ENCODE peak calls at places on chromosomes 13 and 19, in nine cellular contexts. One of them, this sample, is unnamed.

GRCh38 chr19:47637550-47637949 is 28.6 kb downstream of the BICRA start:
- DNase-seq in B cell: no peak
- DNase-seq in dorsolateral prefrontal cortex: no peak
- DNase-seq in left ventricle myocardium inferior: no peak
- DNase-seq in mucosa of descending colon: no peak
- DNase-seq in tibial artery: no peak
- DNase-seq in CD8-positive, alpha-beta T cell: no peak
- DNase-seq in transverse colon: no peak
- DNase-seq in ovary: no peak
- DNase-seq in this sample: no peak

GRCh38 chr19:6015841-6016545 is 38.1 kb upstream of the RANBP3 start:
- DNase-seq in B cell: no peak
- DNase-seq in dorsolateral prefrontal cortex: no peak
- DNase-seq in left ventricle myocardium inferior: no peak
- DNase-seq in mucosa of descending colon: peak; percentile 13
- DNase-seq in tibial artery: no peak
- DNase-seq in CD8-positive, alpha-beta T cell: no peak
- DNase-seq in transverse colon: no peak
- DNase-seq in ovary: no peak
- DNase-seq in this sample: no peak

GRCh38 chr19:40467007-40467565 is 285 bp downstream of the SPTBN4 start:
- DNase-seq in B cell: no peak
- DNase-seq in dorsolateral prefrontal cortex: no peak
- DNase-seq in left ventricle myocardium inferior: no peak
- DNase-seq in mucosa of descending colon: peak; percentile 64
- DNase-seq in tibial artery: peak; percentile 73
- DNase-seq in CD8-positive, alpha-beta T cell: no peak
- DNase-seq in transverse colon: no peak
- DNase-seq in ovary: peak; percentile 35
- DNase-seq in this sample: no peak

GRCh38 chr13:29925457-29925856 is 75.0 kb upstream of the UBL3 start:
- DNase-seq in B cell: no peak
- DNase-seq in dorsolateral prefrontal cortex: no peak
- DNase-seq in left ventricle myocardium inferior: peak; percentile 55
- DNase-seq in mucosa of descending colon: no peak
- DNase-seq in tibial artery: peak; percentile 95
- DNase-seq in CD8-positive, alpha-beta T cell: no peak
- DNase-seq in transverse colon: peak; percentile 70
- DNase-seq in ovary: peak; percentile 16
- DNase-seq in this sample: no peak

GRCh38 chr19:28305513-28305912 is 907.4 kb downstream of the UQCRFS1 start:
- DNase-seq in B cell: no peak
- DNase-seq in dorsolateral prefrontal cortex: no peak
- DNase-seq in left ventricle myocardium inferior: no peak
- DNase-seq in mucosa of descending colon: no peak
- DNase-seq in tibial artery: no peak
- DNase-seq in CD8-positive, alpha-beta T cell: no peak
- DNase-seq in transverse colon: no peak
- DNase-seq in ovary: no peak
- DNase-seq in this sample: no peak

GRCh38 chr13:98291658-98292057 is 114.6 kb upstream of the RNF113B start:
- DNase-seq in B cell: no peak
- DNase-seq in dorsolateral prefrontal cortex: no peak
- DNase-seq in left ventricle myocardium inferior: no peak
- DNase-seq in mucosa of descending colon: no peak
- DNase-seq in tibial artery: no peak
- DNase-seq in CD8-positive, alpha-beta T cell: no peak
- DNase-seq in transverse colon: no peak
- DNase-seq in ovary: no peak
- DNase-seq in this sample: no peak

GRCh38 chr19:8085606-8086464 is 33.3 kb downstream of the CCL25 start:
- DNase-seq in B cell: no peak
- DNase-seq in dorsolateral prefrontal cortex: no peak
- DNase-seq in left ventricle myocardium inferior: no peak
- DNase-seq in mucosa of descending colon: no peak
- DNase-seq in tibial artery: no peak
- DNase-seq in CD8-positive, alpha-beta T cell: no peak
- DNase-seq in transverse colon: peak; percentile 17
- DNase-seq in ovary: no peak
- DNase-seq in this sample: no peak

GRCh38 chr13:30107536-30108136 is 199.7 kb downstream of the KATNAL1 start:
- DNase-seq in B cell: no peak
- DNase-seq in dorsolateral prefrontal cortex: no peak
- DNase-seq in left ventricle myocardium inferior: no peak
- DNase-seq in mucosa of descending colon: no peak
- DNase-seq in tibial artery: no peak
- DNase-seq in CD8-positive, alpha-beta T cell: no peak
- DNase-seq in transverse colon: peak; percentile 17
- DNase-seq in ovary: no peak
- DNase-seq in this sample: no peak

GRCh38 chr19:22945560-22945959 is 57.4 kb downstream of the ZNF728 start:
- DNase-seq in B cell: no peak
- DNase-seq in dorsolateral prefrontal cortex: no peak
- DNase-seq in left ventricle myocardium inferior: no peak
- DNase-seq in mucosa of descending colon: no peak
- DNase-seq in tibial artery: no peak
- DNase-seq in CD8-positive, alpha-beta T cell: no peak
- DNase-seq in transverse colon: no peak
- DNase-seq in ovary: no peak
- DNase-seq in this sample: no peak

GRCh38 chr19:51070334-51070886 is 5.5 kb upstream of the KLK13 start:
- DNase-seq in B cell: no peak
- DNase-seq in dorsolateral prefrontal cortex: no peak
- DNase-seq in left ventricle myocardium inferior: no peak
- DNase-seq in mucosa of descending colon: no peak
- DNase-seq in tibial artery: no peak
- DNase-seq in CD8-positive, alpha-beta T cell: no peak
- DNase-seq in transverse colon: no peak
- DNase-seq in ovary: no peak
- DNase-seq in this sample: no peak

GRCh38 chr13:38830442-38831045 is 143.7 kb downstream of the FREM2 start:
- DNase-seq in B cell: no peak
- DNase-seq in dorsolateral prefrontal cortex: no peak
- DNase-seq in left ventricle myocardium inferior: no peak
- DNase-seq in mucosa of descending colon: no peak
- DNase-seq in tibial artery: no peak
- DNase-seq in CD8-positive, alpha-beta T cell: no peak
- DNase-seq in transverse colon: no peak
- DNase-seq in ovary: no peak
- DNase-seq in this sample: no peak

GRCh38 chr13:39916330-39916729 is 260.9 kb downstream of the COG6 start:
- DNase-seq in B cell: no peak
- DNase-seq in dorsolateral prefrontal cortex: no peak
- DNase-seq in left ventricle myocardium inferior: no peak
- DNase-seq in mucosa of descending colon: no peak
- DNase-seq in tibial artery: no peak
- DNase-seq in CD8-positive, alpha-beta T cell: no peak
- DNase-seq in transverse colon: no peak
- DNase-seq in ovary: no peak
- DNase-seq in this sample: no peak

GRCh38 chr19:45069056-45069455 is 7.2 kb downstream of the ZNF296 start:
- DNase-seq in B cell: no peak
- DNase-seq in dorsolateral prefrontal cortex: no peak
- DNase-seq in left ventricle myocardium inferior: peak; percentile 21
- DNase-seq in mucosa of descending colon: peak; percentile 70
- DNase-seq in tibial artery: no peak
- DNase-seq in CD8-positive, alpha-beta T cell: no peak
- DNase-seq in transverse colon: no peak
- DNase-seq in ovary: no peak
- DNase-seq in this sample: no peak

GRCh38 chr13:34256236-34256635 is 438.3 kb downstream of the RFC3 start:
- DNase-seq in B cell: no peak
- DNase-seq in dorsolateral prefrontal cortex: no peak
- DNase-seq in left ventricle myocardium inferior: no peak
- DNase-seq in mucosa of descending colon: no peak
- DNase-seq in tibial artery: no peak
- DNase-seq in CD8-positive, alpha-beta T cell: no peak
- DNase-seq in transverse colon: no peak
- DNase-seq in ovary: no peak
- DNase-seq in this sample: no peak

GRCh38 chr19:58510084-58510862 is 1.5 kb downstream of the SLC27A5 start:
- DNase-seq in B cell: no peak
- DNase-seq in dorsolateral prefrontal cortex: no peak
- DNase-seq in left ventricle myocardium inferior: no peak
- DNase-seq in mucosa of descending colon: no peak
- DNase-seq in tibial artery: no peak
- DNase-seq in CD8-positive, alpha-beta T cell: no peak
- DNase-seq in transverse colon: no peak
- DNase-seq in ovary: no peak
- DNase-seq in this sample: no peak

GRCh38 chr13:113648218-113648615 is 9.8 kb downstream of the ATP4B start:
- DNase-seq in B cell: no peak
- DNase-seq in dorsolateral prefrontal cortex: peak; percentile 13
- DNase-seq in left ventricle myocardium inferior: peak; percentile 9
- DNase-seq in mucosa of descending colon: peak; percentile 40
- DNase-seq in tibial artery: peak; percentile 62
- DNase-seq in CD8-positive, alpha-beta T cell: no peak
- DNase-seq in transverse colon: peak; percentile 7
- DNase-seq in ovary: peak; percentile 3
- DNase-seq in this sample: no peak

GRCh38 chr19:6219147-6219525 is 60.6 kb downstream of the MLLT1 start:
- DNase-seq in B cell: no peak
- DNase-seq in dorsolateral prefrontal cortex: no peak
- DNase-seq in left ventricle myocardium inferior: no peak
- DNase-seq in mucosa of descending colon: no peak
- DNase-seq in tibial artery: peak; percentile 65
- DNase-seq in CD8-positive, alpha-beta T cell: no peak
- DNase-seq in transverse colon: no peak
- DNase-seq in ovary: no peak
- DNase-seq in this sample: no peak

GRCh38 chr13:76663941-76664340 is 222.3 kb downstream of the KCTD12 start:
- DNase-seq in B cell: no peak
- DNase-seq in dorsolateral prefrontal cortex: no peak
- DNase-seq in left ventricle myocardium inferior: no peak
- DNase-seq in mucosa of descending colon: no peak
- DNase-seq in tibial artery: no peak
- DNase-seq in CD8-positive, alpha-beta T cell: no peak
- DNase-seq in transverse colon: no peak
- DNase-seq in ovary: no peak
- DNase-seq in this sample: no peak
- TF ChIP-seq CTCF in B cell: no peak
- TF ChIP-seq CTCF in dorsolateral prefrontal cortex: no peak
- TF ChIP-seq CTCF in left ventricle myocardium inferior: no peak
- TF ChIP-seq CTCF in mucosa of descending colon: no peak
- TF ChIP-seq CTCF in tibial artery: no peak
- TF ChIP-seq CTCF in CD8-positive, alpha-beta T cell: no peak
- TF ChIP-seq CTCF in transverse colon: no peak
- TF ChIP-seq CTCF in ovary: no peak
- TF ChIP-seq CTCF in this sample: no peak

GRCh38 chr13:59367467-59367866 is 796.3 kb downstream of the DIAPH3 start:
- DNase-seq in B cell: no peak
- DNase-seq in dorsolateral prefrontal cortex: no peak
- DNase-seq in left ventricle myocardium inferior: no peak
- DNase-seq in mucosa of descending colon: no peak
- DNase-seq in tibial artery: no peak
- DNase-seq in CD8-positive, alpha-beta T cell: no peak
- DNase-seq in transverse colon: no peak
- DNase-seq in ovary: no peak
- DNase-seq in this sample: no peak

GRCh38 chr13:59360916-59361315 is 802.8 kb downstream of the DIAPH3 start:
- DNase-seq in B cell: no peak
- DNase-seq in dorsolateral prefrontal cortex: no peak
- DNase-seq in left ventricle myocardium inferior: no peak
- DNase-seq in mucosa of descending colon: no peak
- DNase-seq in tibial artery: no peak
- DNase-seq in CD8-positive, alpha-beta T cell: no peak
- DNase-seq in transverse colon: no peak
- DNase-seq in ovary: no peak
- DNase-seq in this sample: no peak

GRCh38 chr13:59363950-59364349 is 799.8 kb downstream of the DIAPH3 start:
- DNase-seq in B cell: no peak
- DNase-seq in dorsolateral prefrontal cortex: no peak
- DNase-seq in left ventricle myocardium inferior: no peak
- DNase-seq in mucosa of descending colon: no peak
- DNase-seq in tibial artery: no peak
- DNase-seq in CD8-positive, alpha-beta T cell: no peak
- DNase-seq in transverse colon: no peak
- DNase-seq in ovary: no peak
- DNase-seq in this sample: no peak

GRCh38 chr13:59368652-59369051 is 795.1 kb downstream of the DIAPH3 start:
- DNase-seq in B cell: no peak
- DNase-seq in dorsolateral prefrontal cortex: no peak
- DNase-seq in left ventricle myocardium inferior: no peak
- DNase-seq in mucosa of descending colon: no peak
- DNase-seq in tibial artery: no peak
- DNase-seq in CD8-positive, alpha-beta T cell: no peak
- DNase-seq in transverse colon: no peak
- DNase-seq in ovary: no peak
- DNase-seq in this sample: no peak

GRCh38 chr13:59364508-59365187 is 799.1 kb downstream of the DIAPH3 start:
- DNase-seq in B cell: no peak
- DNase-seq in dorsolateral prefrontal cortex: no peak
- DNase-seq in left ventricle myocardium inferior: no peak
- DNase-seq in mucosa of descending colon: no peak
- DNase-seq in tibial artery: no peak
- DNase-seq in CD8-positive, alpha-beta T cell: no peak
- DNase-seq in transverse colon: no peak
- DNase-seq in ovary: no peak
- DNase-seq in this sample: no peak
- TF ChIP-seq CTCF in B cell: no peak
- TF ChIP-seq CTCF in dorsolateral prefrontal cortex: no peak
- TF ChIP-seq CTCF in left ventricle myocardium inferior: peak; percentile 22
- TF ChIP-seq CTCF in mucosa of descending colon: no peak
- TF ChIP-seq CTCF in tibial artery: no peak
- TF ChIP-seq CTCF in CD8-positive, alpha-beta T cell: no peak
- TF ChIP-seq CTCF in transverse colon: peak; percentile 9
- TF ChIP-seq CTCF in ovary: no peak
- TF ChIP-seq CTCF in this sample: no peak

GRCh38 chr19:12945479-12946091 is at the start of gene RAD23A:
- DNase-seq in B cell: peak; percentile 98
- DNase-seq in dorsolateral prefrontal cortex: peak; percentile 87
- DNase-seq in left ventricle myocardium inferior: peak; percentile 98
- DNase-seq in mucosa of descending colon: peak; percentile 99
- DNase-seq in tibial artery: peak; percentile 98
- DNase-seq in CD8-positive, alpha-beta T cell: peak; percentile 97
- DNase-seq in transverse colon: peak; percentile 99
- DNase-seq in ovary: peak; percentile 98
- DNase-seq in this sample: peak; percentile 96
- TF ChIP-seq CTCF in B cell: no peak
- TF ChIP-seq CTCF in dorsolateral prefrontal cortex: peak; percentile 16
- TF ChIP-seq CTCF in left ventricle myocardium inferior: no peak
- TF ChIP-seq CTCF in mucosa of descending colon: no peak
- TF ChIP-seq CTCF in tibial artery: peak; percentile 13
- TF ChIP-seq CTCF in CD8-positive, alpha-beta T cell: no peak
- TF ChIP-seq CTCF in transverse colon: no peak
- TF ChIP-seq CTCF in ovary: no peak
- TF ChIP-seq CTCF in this sample: no peak

DNA sequence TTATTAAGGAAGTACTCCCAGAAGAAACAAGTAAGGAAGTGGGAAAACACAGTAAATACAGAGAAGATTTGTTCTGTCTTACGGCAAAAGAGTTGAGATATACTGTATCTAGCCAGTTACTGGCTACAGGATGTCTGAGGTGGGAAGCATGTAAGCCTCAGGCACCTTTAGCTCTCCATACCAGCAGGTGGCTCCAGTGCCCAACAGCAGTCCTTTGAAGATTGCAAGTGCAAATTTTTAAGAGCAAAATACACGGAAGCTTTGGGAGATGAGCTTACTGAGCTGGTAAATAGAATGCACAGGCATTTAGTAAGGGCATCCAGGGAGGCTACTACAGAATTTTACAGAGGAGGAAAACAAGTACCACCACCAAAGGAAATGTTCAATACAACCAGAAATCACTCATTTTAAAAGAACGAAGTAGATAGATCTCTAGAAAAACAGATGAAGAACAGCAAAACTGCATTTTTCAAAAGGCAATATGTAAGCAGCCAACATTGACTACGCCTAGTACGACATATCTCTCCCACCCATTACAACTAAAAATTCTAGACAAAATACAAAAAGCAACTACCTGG is 57.9 kb upstream of the VSTM2B start:
- DNase-seq in B cell: no peak
- DNase-seq in dorsolateral prefrontal cortex: peak; percentile 48
- DNase-seq in left ventricle myocardium inferior: no peak
- DNase-seq in mucosa of descending colon: no peak
- DNase-seq in tibial artery: no peak
- DNase-seq in CD8-positive, alpha-beta T cell: no peak
- DNase-seq in transverse colon: no peak
- DNase-seq in ovary: no peak
- DNase-seq in this sample: no peak
- TF ChIP-seq CTCF in B cell: no peak
- TF ChIP-seq CTCF in dorsolateral prefrontal cortex: peak; percentile 85
- TF ChIP-seq CTCF in left ventricle myocardium inferior: no peak
- TF ChIP-seq CTCF in mucosa of descending colon: no peak
- TF ChIP-seq CTCF in tibial artery: no peak
- TF ChIP-seq CTCF in CD8-positive, alpha-beta T cell: no peak
- TF ChIP-seq CTCF in transverse colon: no peak
- TF ChIP-seq CTCF in ovary: no peak
- TF ChIP-seq CTCF in this sample: peak; percentile 22